ENCODE peak calls at places on chromosomes 3 and 15, in seven cellular contexts. C is IMR-90, U is fibroblast of the aortic adventitia, Y is fibroblast of lung, Z is PC-3, J is heart left ventricle, A is DND-41. W is an unnamed sample.

GRCh38 chr3:101635345-101635744 is 41.6 kb downstream of the ZBTB11 start:
- DNase-seq in Z (peak; percentile 23), C (no peak), U (no peak), J (no peak), Y (no peak), A (no peak), W (no peak)

GRCh38 chr15:69891070-69891491 is 206.6 kb downstream of the TLE3 start:
- DNase-seq in J (no peak), A (no peak), U (no peak), Y (no peak), C (no peak), Z (no peak), W (no peak)

GRCh38 chr3:38163117-38163870 is 2.0 kb upstream of the OXSR1 start:
- DNase-seq in Y (no peak), Z (peak; percentile 45), U (no peak), A (peak; percentile 35), J (no peak), C (no peak), W (no peak)

GRCh38 chr15:25568751-25569150 is 129.9 kb upstream of the UBE3A start:
- DNase-seq in J (peak; percentile 45), C (no peak), Y (peak; percentile 12), U (peak; percentile 34), A (no peak), Z (no peak), W (no peak)

GRCh38 chr15:22995786-22996185 is 15.6 kb upstream of the CYFIP1 start:
- DNase-seq in J (no peak), Z (no peak), Y (peak; percentile 5), U (no peak), A (no peak), C (no peak), W (no peak)

GRCh38 chr3:42847731-42848130 is 27.9 kb downstream of the CYP8B1 start:
- DNase-seq in U (no peak), A (no peak), J (no peak), C (no peak), Z (no peak), Y (no peak), W (no peak)

GRCh38 chr3:46874430-46874829 is 3.1 kb upstream of the PTH1R start:
- DNase-seq in Z (no peak), J (peak; percentile 67), U (no peak), C (no peak), Y (peak; percentile 9), A (no peak), W (no peak)

GRCh38 chr15:51227967-51228783 is 110.2 kb downstream of the CYP19A1 start:
- DNase-seq in A (peak; percentile 26), Y (peak; percentile 89), J (peak; percentile 54), C (peak; percentile 89), Z (peak; percentile 52), U (peak; percentile 87), W (peak; percentile 95)

GRCh38 chr3:138124689-138125420 is 7.3 kb downstream of the A4GNT start:
- DNase-seq in U (peak; percentile 70), Y (peak; percentile 72), C (peak; percentile 80), A (no peak), Z (no peak), J (no peak), W (peak; percentile 24)

GRCh38 chr3:20141841-20142240 is 44.2 kb downstream of the SGO1 start:
- DNase-seq in J (peak; percentile 56), U (peak; percentile 69), Z (no peak), A (no peak), C (no peak), Y (peak; percentile 42), W (peak; percentile 50)

GRCh38 chr15:32715276-32715675 is 2.5 kb upstream of the GREM1 start:
- DNase-seq in Y (peak; percentile 85), A (no peak), J (no peak), U (no peak), C (peak; percentile 91), Z (peak; percentile 19), W (peak; percentile 67)

GRCh38 chr3:66712210-66712609 is 211.4 kb upstream of the LRIG1 start:
- DNase-seq in Y (no peak), Z (no peak), U (no peak), A (no peak), J (no peak), C (no peak), W (no peak)
- H3K4me3 ChIP-seq in Y (no peak overlapping the region), Z (no peak overlapping the region), U (no peak overlapping the region), A (no peak overlapping the region), J (no peak overlapping the region), C (no peak overlapping the region), W (no peak overlapping the region)

GRCh38 chr15:52255008-52255407 is 40.6 kb downstream of the MYO5C start:
- DNase-seq in J (no peak), U (peak; percentile 71), A (no peak), Z (peak; percentile 49), C (peak; percentile 66), Y (peak; percentile 45), W (peak; percentile 57)

GRCh38 chr15:52252781-52253180 is 42.8 kb downstream of the MYO5C start:
- DNase-seq in A (no peak), U (peak; percentile 90), Y (peak; percentile 95), J (no peak), C (peak; percentile 96), Z (peak; percentile 93), W (peak; percentile 86)

GRCh38 chr15:52255935-52256334 is 39.7 kb downstream of the MYO5C start:
- DNase-seq in Z (no peak), J (no peak), A (no peak), U (no peak), Y (no peak), C (no peak), W (no peak)

GRCh38 chr15:52256366-52256765 is 39.2 kb downstream of the MYO5C start:
- DNase-seq in A (peak; percentile 78), Z (peak; percentile 80), C (peak; percentile 80), Y (peak; percentile 71), U (peak; percentile 89), J (peak; percentile 38), W (peak; percentile 93)

GRCh38 chr15:52254331-52254730 is 41.3 kb downstream of the MYO5C start:
- DNase-seq in C (no peak), U (no peak), Z (peak; percentile 11), J (no peak), Y (no peak), A (no peak), W (no peak)
- TF ChIP-seq CTCF in C (no peak), U (no peak), Z (peak; percentile 23), J (no peak), Y (no peak), A (peak; percentile 22), W (no peak)

DNA sequence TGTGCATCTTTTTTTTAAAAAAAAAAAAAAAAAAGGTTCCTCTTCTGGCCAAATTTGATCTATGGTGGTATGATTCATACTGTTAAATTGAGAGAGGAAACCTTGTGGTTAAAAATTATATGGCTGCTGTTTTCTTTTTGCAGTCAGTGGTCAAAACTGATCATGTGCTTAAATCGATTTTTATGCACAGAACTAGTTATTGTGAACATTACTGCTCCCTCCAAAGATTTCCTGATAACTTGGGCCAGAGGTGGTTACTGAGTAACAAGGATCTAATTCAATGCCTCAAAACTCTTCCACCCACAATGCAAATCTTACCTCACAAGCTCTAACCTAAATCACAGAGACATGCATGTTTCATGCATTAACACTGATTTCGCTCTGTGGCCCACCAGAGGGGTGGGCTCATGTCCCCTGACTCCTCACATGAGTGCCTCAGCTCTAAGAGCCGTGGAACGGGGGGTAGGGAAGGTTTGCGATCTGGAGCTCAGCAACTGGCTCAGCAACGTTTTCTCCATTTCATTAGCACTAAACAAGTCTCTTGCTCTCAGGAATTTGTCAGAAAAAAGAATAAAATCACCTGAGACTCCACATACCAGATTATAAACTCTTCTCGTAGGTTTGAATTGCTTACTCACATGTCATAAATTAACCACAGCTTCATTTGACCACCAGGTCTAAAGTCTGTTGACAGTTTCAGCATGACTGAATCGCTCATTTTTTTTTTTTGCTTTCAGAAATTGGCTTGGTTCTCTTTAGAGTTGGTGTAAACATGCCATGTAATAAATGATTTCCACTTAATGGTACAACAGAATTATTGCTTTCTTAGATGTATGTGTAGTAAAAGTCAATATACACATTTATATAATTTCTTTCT is 280.4 kb downstream of the CD47 start:
- DNase-seq in J (no peak), Y (peak; percentile 28), C (peak; percentile 9), Z (peak; percentile 75), U (no peak), A (no peak), W (no peak)
- H3K4me3 ChIP-seq in J (no peak overlapping the region), Y (no peak overlapping the region), C (no peak overlapping the region), Z (peak overlapping the region; percentile 34), U (no peak overlapping the region), A (no peak overlapping the region), W (no peak overlapping the region)

DNA sequence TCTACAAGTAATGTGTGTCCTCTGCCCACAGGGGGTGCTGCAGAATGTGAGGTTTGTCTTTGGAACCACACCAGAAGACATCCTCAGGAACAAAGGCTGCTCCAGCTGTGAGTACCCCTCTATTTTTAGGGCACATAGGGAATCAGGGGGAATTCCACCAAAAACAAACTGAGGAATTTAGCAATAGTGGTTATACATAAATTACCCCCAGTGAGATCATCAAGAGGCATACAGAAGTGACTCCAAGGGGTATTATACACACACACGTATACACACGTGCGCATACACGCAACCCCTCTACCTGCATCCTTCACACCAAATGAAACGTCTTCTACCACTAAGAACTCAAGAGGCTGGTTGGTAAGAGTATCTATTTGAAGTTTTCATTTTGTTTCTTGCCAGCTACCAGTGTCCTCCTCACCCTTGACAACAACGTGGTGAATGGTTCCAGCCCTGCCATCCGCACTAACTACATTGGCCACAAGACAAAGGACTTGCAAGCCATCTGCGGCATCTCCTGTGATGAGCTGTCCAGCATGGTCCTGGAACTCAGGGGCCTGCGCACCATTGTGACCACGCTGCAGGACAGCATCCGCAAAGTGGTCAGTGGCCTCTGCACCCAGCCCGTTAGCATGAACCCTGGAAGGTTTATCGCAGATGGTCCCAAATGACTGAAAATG is 2.8 kb downstream of the THBS1 start:
- DNase-seq in Z (peak; percentile 60), J (no peak), Y (peak; percentile 43), A (peak; percentile 6), U (peak; percentile 65), C (peak; percentile 73), W (peak; percentile 54)
- TF ChIP-seq CTCF in Z (peak; percentile 65), J (no peak), Y (peak; percentile 45), A (no peak), U (peak; percentile 50), C (peak; percentile 44), W (peak; percentile 20)

GRCh38 chr15:62771234-62771633 is 271.3 kb upstream of the TPM1 start:
- DNase-seq in U (no peak), Z (no peak), C (no peak), A (no peak), Y (no peak), J (no peak), W (no peak)

GRCh38 chr15:62770752-62771151 is 271.8 kb upstream of the TPM1 start:
- DNase-seq in C (peak; percentile 94), A (no peak), Y (peak; percentile 97), Z (peak; percentile 73), J (no peak), U (peak; percentile 76), W (peak; percentile 75)

GRCh38 chr15:62769604-62770003 is 272.9 kb upstream of the TPM1 start:
- DNase-seq in Z (peak; percentile 81), U (peak; percentile 86), A (no peak), Y (peak; percentile 99), J (no peak), C (peak; percentile 84), W (peak; percentile 48)

GRCh38 chr15:62773369-62774165 is 269.0 kb upstream of the TPM1 start:
- DNase-seq in A (no peak), U (no peak), Z (no peak), J (no peak), Y (no peak), C (no peak), W (no peak)

GRCh38 chr15:62770111-62770660 is 272.4 kb upstream of the TPM1 start:
- DNase-seq in J (no peak), Z (no peak), A (no peak), C (peak; percentile 11), Y (no peak), U (no peak), W (no peak)
- H3K4me3 ChIP-seq in J (no peak overlapping the region), Z (no peak overlapping the region), A (no peak overlapping the region), C (no peak overlapping the region), Y (no peak overlapping the region), U (no peak overlapping the region), W (no peak overlapping the region)

W was measured in foreskin fibroblast.